ENCODE peak calls at places on chromosomes 11 and 22, in four cellular contexts. One of them, this sample, is unnamed.

GRCh38 chr22:42905702-42906183 is 48.7 kb upstream of the ARFGAP3 start:
- DNase-seq in A549: no peak
- DNase-seq in K562: no peak
- DNase-seq in HepG2: no peak
- DNase-seq in this sample: no peak

GRCh38 chr11:19766206-19766605 is 53.6 kb downstream of the NAV2 start:
- DNase-seq in A549: no peak
- DNase-seq in K562: no peak
- DNase-seq in HepG2: no peak
- DNase-seq in this sample: no peak

GRCh38 chr22:37639070-37639760 is at the start of gene SH3BP1:
- DNase-seq in A549: no peak
- DNase-seq in K562: peak
- DNase-seq in HepG2: peak
- DNase-seq in this sample: peak

GRCh38 chr11:119512373-119512772 is 89.4 kb upstream of the THY1 start:
- DNase-seq in A549: no peak
- DNase-seq in K562: no peak
- DNase-seq in HepG2: no peak
- DNase-seq in this sample: no peak

GRCh38 chr11:67054851-67055523 is 1.7 kb upstream of the RHOD start:
- DNase-seq in A549: peak
- DNase-seq in K562: peak
- DNase-seq in HepG2: peak
- DNase-seq in this sample: no peak

GRCh38 chr11:64250875-64251721 is at the start of gene PLCB3:
- DNase-seq in A549: no peak
- DNase-seq in K562: peak
- DNase-seq in HepG2: no peak
- DNase-seq in this sample: peak

GRCh38 chr11:46237248-46238077 is 40.0 kb upstream of the CREB3L1 start:
- DNase-seq in A549: peak
- DNase-seq in K562: peak
- DNase-seq in HepG2: no peak
- DNase-seq in this sample: peak

GRCh38 chr11:106551744-106552671 is 466.3 kb downstream of the GUCY1A2 start:
- DNase-seq in A549: no peak
- DNase-seq in K562: no peak
- DNase-seq in HepG2: no peak
- DNase-seq in this sample: no peak

GRCh38 chr22:29325785-29326315 is 10.4 kb upstream of the RASL10A start:
- DNase-seq in A549: no peak
- DNase-seq in K562: no peak
- DNase-seq in HepG2: no peak
- DNase-seq in this sample: no peak

GRCh38 chr11:15893080-15893492 is 463.3 kb downstream of the SOX6 start:
- DNase-seq in A549: no peak
- DNase-seq in K562: peak
- DNase-seq in HepG2: no peak
- DNase-seq in this sample: no peak

GRCh38 chr11:12189543-12190235 is 79.3 kb downstream of the MICAL2 start:
- DNase-seq in A549: no peak
- DNase-seq in K562: no peak
- DNase-seq in HepG2: no peak
- DNase-seq in this sample: no peak

GRCh38 chr22:28129319-28129962 is 210.4 kb upstream of the PITPNB start:
- DNase-seq in A549: no peak
- DNase-seq in K562: no peak
- DNase-seq in HepG2: no peak
- DNase-seq in this sample: no peak

GRCh38 chr22:43789452-43789851 is 22.7 kb downstream of the EFCAB6 start:
- DNase-seq in A549: peak
- DNase-seq in K562: no peak
- DNase-seq in HepG2: no peak
- DNase-seq in this sample: no peak

GRCh38 chr11:111571829-111572501 is 30.3 kb upstream of the SIK2 start:
- DNase-seq in A549: no peak
- DNase-seq in K562: no peak
- DNase-seq in HepG2: peak
- DNase-seq in this sample: no peak

GRCh38 chr11:118153976-118154375 is 1.4 kb upstream of the SCN4B start:
- DNase-seq in A549: no peak
- DNase-seq in K562: no peak
- DNase-seq in HepG2: no peak
- DNase-seq in this sample: no peak

GRCh38 chr11:18705651-18706281 is 7.2 kb downstream of the TMEM86A start:
- DNase-seq in A549: no peak
- DNase-seq in K562: no peak
- DNase-seq in HepG2: no peak
- DNase-seq in this sample: peak

GRCh38 chr11:65560555-65561418 is 2.6 kb upstream of the LTBP3 start:
- DNase-seq in A549: peak
- DNase-seq in K562: no peak
- DNase-seq in HepG2: no peak
- DNase-seq in this sample: peak

GRCh38 chr22:32528316-32528715 is 53.7 kb downstream of the FBXO7 start:
- DNase-seq in A549: no peak
- DNase-seq in K562: no peak
- DNase-seq in HepG2: no peak
- DNase-seq in this sample: no peak

GRCh38 chr11:30488304-30488998 is 97.7 kb downstream of the MPPED2 start:
- DNase-seq in A549: no peak
- DNase-seq in K562: no peak
- DNase-seq in HepG2: peak
- DNase-seq in this sample: no peak

GRCh38 chr22:19088866-19089595 is 33.2 kb downstream of the DGCR2 start:
- DNase-seq in A549: no peak
- DNase-seq in K562: no peak
- DNase-seq in HepG2: no peak
- DNase-seq in this sample: no peak

GRCh38 chr11:95450547-95451123 is 219.6 kb upstream of the SESN3 start:
- DNase-seq in A549: no peak
- DNase-seq in K562: peak
- DNase-seq in HepG2: no peak
- DNase-seq in this sample: no peak

GRCh38 chr22:24146190-24146616 is 35.1 kb upstream of the SUSD2 start:
- DNase-seq in A549: peak
- DNase-seq in K562: peak
- DNase-seq in HepG2: peak
- DNase-seq in this sample: peak

DNA sequence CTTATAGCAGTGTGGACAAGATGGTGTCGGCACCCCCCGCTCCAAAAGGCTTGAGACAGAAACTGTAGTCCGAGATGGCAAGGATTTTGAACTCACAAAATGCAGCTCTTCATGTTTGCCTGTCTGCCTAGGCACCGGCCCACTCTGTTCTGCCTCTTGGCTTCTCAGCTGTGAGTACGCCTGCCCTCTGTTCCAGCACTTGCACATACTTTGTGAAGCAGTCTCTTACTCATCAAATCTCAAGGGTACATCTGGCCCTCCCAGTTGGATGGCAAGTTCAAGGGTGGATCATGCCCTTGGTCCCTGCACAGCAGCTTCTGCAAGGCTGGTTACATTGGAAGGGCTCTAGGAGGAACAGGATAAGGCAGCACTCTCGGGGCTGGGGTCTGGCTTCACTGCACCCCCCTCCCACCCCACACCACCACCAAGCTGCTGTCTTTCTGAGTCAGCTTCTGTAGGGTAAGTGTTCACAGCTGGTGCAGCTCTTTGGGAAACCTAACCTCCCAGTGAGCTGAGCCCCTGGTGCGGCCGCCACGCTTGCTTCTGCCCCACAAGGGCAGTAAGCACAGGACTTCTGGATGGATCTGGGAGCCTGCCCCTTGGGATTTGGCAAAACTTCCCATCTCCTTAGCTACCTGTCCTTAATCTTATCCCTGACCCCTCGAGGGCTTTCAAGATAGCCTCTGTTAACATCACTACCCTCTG is 37.2 kb downstream of the FAM83F start:
- DNase-seq in A549: no peak
- DNase-seq in K562: no peak
- DNase-seq in HepG2: no peak
- DNase-seq in this sample: no peak
- TF ChIP-seq NR3C1 in A549: no peak
- TF ChIP-seq NR3C1 in K562: no peak
- TF ChIP-seq NR3C1 in HepG2: no peak
- TF ChIP-seq NR3C1 in this sample: no peak

GRCh38 chr11:56782167-56782847 is 33.8 kb upstream of the OR9G4 start:
- DNase-seq in A549: no peak
- DNase-seq in K562: no peak
- DNase-seq in HepG2: no peak
- DNase-seq in this sample: no peak

DNA sequence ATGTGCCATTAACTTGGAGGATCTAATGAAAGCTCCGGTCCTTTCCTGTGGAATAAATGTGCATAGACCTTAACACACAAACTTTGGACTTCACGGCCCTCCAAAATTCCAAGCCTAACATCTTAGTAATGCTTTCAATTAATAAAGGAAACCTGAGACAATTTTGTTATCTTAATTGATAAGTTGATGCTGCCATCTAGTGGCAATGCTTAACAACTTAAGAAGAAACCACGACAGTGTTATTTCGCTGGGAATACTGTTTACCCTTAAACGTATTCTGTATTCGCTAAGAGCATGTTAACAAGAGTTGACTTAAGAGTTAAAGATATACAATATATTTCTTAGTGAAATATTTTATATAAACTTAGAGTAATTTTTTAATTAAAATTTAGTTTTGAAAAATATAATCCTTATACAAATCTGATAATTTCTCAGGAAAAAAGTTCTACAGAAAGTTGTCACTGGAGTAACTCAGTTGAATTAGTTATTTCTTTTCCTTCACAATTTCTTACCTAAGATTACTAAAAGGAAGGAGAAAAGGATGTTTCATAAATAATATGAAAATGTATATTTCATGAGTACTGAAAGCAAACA is 35.0 kb upstream of the OR9G4 start:
- DNase-seq in A549: peak
- DNase-seq in K562: peak
- DNase-seq in HepG2: peak
- DNase-seq in this sample: no peak
- TF ChIP-seq NR3C1 in A549: no peak
- TF ChIP-seq NR3C1 in K562: no peak
- TF ChIP-seq NR3C1 in HepG2: no peak
- TF ChIP-seq NR3C1 in this sample: no peak

GRCh38 chr11:5625281-5625680 is 480 bp downstream of the TRIM34 start:
- DNase-seq in A549: no peak
- DNase-seq in K562: no peak
- DNase-seq in HepG2: no peak
- DNase-seq in this sample: no peak

GRCh38 chr11:5624489-5625278 is at the start of gene TRIM34:
- DNase-seq in A549: peak
- DNase-seq in K562: peak
- DNase-seq in HepG2: no peak
- DNase-seq in this sample: peak

GRCh38 chr11:5621580-5621979 is 3.2 kb upstream of the TRIM34 start:
- DNase-seq in A549: no peak
- DNase-seq in K562: no peak
- DNase-seq in HepG2: no peak
- DNase-seq in this sample: no peak

GRCh38 chr11:5622802-5623201 is 2.0 kb upstream of the TRIM34 start:
- DNase-seq in A549: no peak
- DNase-seq in K562: no peak
- DNase-seq in HepG2: peak
- DNase-seq in this sample: no peak

DNA sequence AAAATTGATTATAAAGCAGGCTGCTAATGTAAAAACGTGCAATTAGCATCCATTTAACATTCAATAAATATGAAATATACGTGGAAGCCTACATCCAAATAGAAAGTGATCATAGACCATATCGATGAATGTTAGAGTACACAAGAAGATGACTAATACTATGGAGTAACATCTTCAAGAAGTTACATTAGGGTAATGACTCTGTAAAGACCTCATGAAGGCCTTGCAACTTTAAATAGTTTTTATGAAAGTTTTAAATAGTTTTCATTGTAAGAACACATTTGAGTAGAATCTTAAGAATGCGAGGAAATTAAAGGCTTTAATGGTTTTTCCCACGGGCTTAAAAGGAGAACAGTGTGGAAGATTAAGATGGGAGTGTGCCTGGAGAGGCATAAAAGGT is 1.4 kb downstream of the TRIM34 start:
- DNase-seq in A549: no peak
- DNase-seq in K562: no peak
- DNase-seq in HepG2: no peak
- DNase-seq in this sample: no peak
- TF ChIP-seq NR3C1 in A549: no peak
- TF ChIP-seq NR3C1 in K562: no peak
- TF ChIP-seq NR3C1 in HepG2: no peak
- TF ChIP-seq NR3C1 in this sample: no peak

DNA sequence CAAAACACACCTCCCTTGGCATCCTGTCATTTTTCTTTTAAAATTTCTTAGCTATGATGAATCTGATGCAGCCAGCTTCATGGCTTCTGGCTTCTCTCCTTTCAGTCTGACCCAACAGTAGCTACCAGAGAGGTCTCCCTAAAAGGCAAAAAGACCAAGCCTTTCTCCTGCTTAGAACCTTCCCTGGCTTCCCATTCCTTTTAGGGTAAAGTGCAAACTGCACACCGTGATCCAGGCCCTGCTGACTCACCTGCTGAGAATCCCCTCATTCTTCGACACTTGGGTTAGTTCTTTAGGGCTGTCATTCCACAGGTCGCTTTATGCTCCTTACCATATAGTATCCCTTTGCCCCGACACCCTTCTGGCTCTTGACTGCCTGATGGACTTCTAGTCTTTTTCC is 362.4 kb downstream of the MIAT start:
- DNase-seq in A549: peak
- DNase-seq in K562: no peak
- DNase-seq in HepG2: no peak
- DNase-seq in this sample: no peak
- TF ChIP-seq NR3C1 in A549: no peak
- TF ChIP-seq NR3C1 in K562: no peak
- TF ChIP-seq NR3C1 in HepG2: no peak
- TF ChIP-seq NR3C1 in this sample: no peak